ENCODE peak calls at places on chromosomes 6 and 20, in eight cellular contexts. Z, Y, R, L, B, V, M and C are unnamed samples.

GRCh38 chr20:49712918-49713778 is 530 bp downstream of the B4GALT5 start:
- DNase-seq in Z (no peak), Y (peak), R (peak), L (no peak), B (no peak), V (no peak), M (peak), C (peak)

GRCh38 chr20:25248501-25249172 is 752 bp downstream of the PYGB start:
- DNase-seq in Z (no peak), Y (peak), R (peak), L (no peak), B (no peak), V (peak), M (peak), C (no peak)

GRCh38 chr20:33732166-33732970 is 572 bp downstream of the ZNF341 start:
- DNase-seq in Z (no peak), Y (no peak), R (peak), L (peak), B (no peak), V (peak), M (peak), C (peak)

GRCh38 chr20:3670511-3670910 is 7.3 kb upstream of the GFRA4 start:
- DNase-seq in Z (no peak), Y (no peak), R (no peak), L (no peak), B (no peak), V (no peak), M (peak), C (peak)

GRCh38 chr6:53199156-53199555 is 50.5 kb upstream of the GCM1 start:
- DNase-seq in Z (no peak), Y (no peak), R (no peak), L (no peak), B (no peak), V (no peak), M (no peak), C (no peak)

GRCh38 chr6:25016311-25016710 is 80.6 kb upstream of the RIPOR2 start:
- DNase-seq in Z (no peak), Y (no peak), R (no peak), L (no peak), B (no peak), V (peak), M (no peak), C (no peak)

GRCh38 chr6:134707342-134707982 is 242.4 kb downstream of the ALDH8A1 start:
- DNase-seq in Z (no peak), Y (peak), R (no peak), L (no peak), B (no peak), V (peak), M (peak), C (peak)

GRCh38 chr6:20661721-20662120 is 127.5 kb downstream of the CDKAL1 start:
- DNase-seq in Z (no peak), Y (no peak), R (no peak), L (no peak), B (no peak), V (no peak), M (peak), C (no peak)

GRCh38 chr6:159170999-159171712 is 2.0 kb downstream of the FNDC1 start:
- DNase-seq in Z (peak), Y (peak), R (peak), L (peak), B (no peak), V (peak), M (no peak), C (no peak)

GRCh38 chr6:3786131-3786530 is 34.6 kb upstream of the PXDC1 start:
- DNase-seq in Z (no peak), Y (no peak), R (no peak), L (no peak), B (no peak), V (no peak), M (no peak), C (no peak)

GRCh38 chr6:72622094-72622540 is 253 bp downstream of the KCNQ5 start:
- DNase-seq in Z (no peak), Y (peak), R (peak), L (no peak), B (no peak), V (peak), M (peak), C (no peak)

GRCh38 chr6:13787146-13787545 is 27.2 kb downstream of the MCUR1 start:
- DNase-seq in Z (no peak), Y (peak), R (no peak), L (peak), B (no peak), V (peak), M (peak), C (no peak)

GRCh38 chr6:118401325-118401998 is 146.6 kb upstream of the PLN start:
- DNase-seq in Z (no peak), Y (no peak), R (no peak), L (no peak), B (no peak), V (no peak), M (no peak), C (no peak)

GRCh38 chr6:118198746-118199145 is 291.7 kb downstream of the SLC35F1 start:
- DNase-seq in Z (no peak), Y (peak), R (no peak), L (peak), B (no peak), V (no peak), M (no peak), C (no peak)

GRCh38 chr6:30158475-30159025 is 2.5 kb downstream of the TRIM10 start:
- DNase-seq in Z (no peak), Y (no peak), R (no peak), L (no peak), B (no peak), V (no peak), M (no peak), C (no peak)

GRCh38 chr20:33373735-33374605 is 27.3 kb downstream of the CDK5RAP1 start:
- DNase-seq in Z (peak), Y (peak), R (no peak), L (no peak), B (no peak), V (peak), M (no peak), C (peak)

GRCh38 chr6:89272611-89273010 is 42.5 kb downstream of the GABRR2 start:
- DNase-seq in Z (no peak), Y (no peak), R (no peak), L (no peak), B (no peak), V (no peak), M (no peak), C (no peak)

GRCh38 chr20:1912056-1912455 is 16.8 kb downstream of the SIRPA start:
- DNase-seq in Z (no peak), Y (no peak), R (no peak), L (no peak), B (no peak), V (no peak), M (no peak), C (no peak)

GRCh38 chr20:45293041-45294002 is 13.3 kb upstream of the RBPJL start:
- DNase-seq in Z (no peak), Y (peak), R (peak), L (peak), B (peak), V (peak), M (peak), C (peak)

GRCh38 chr6:67639161-67639560 is 995.9 kb upstream of the ADGRB3 start:
- DNase-seq in Z (no peak), Y (no peak), R (no peak), L (peak), B (no peak), V (no peak), M (no peak), C (no peak)

DNA sequence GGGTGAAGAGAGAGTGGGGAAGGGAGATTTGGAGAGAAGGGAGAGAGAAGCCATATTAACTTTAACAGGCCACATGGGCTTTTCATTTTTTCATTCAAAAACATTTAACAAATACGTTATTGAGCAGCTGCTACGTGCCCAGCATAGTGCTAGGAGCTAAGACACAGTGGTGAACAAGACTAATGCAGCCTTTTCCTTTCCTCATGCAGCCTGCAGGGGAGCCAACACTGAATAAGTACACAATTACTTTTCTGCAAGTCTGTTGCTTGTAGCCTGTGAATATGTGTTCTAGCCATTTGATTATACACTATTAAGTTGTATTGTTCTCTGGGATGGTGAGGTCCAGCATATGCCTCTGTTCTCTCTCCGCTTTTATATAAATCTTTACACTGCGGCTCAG is 1.9 kb upstream of the BLOC1S5 start:
- DNase-seq in Z (no peak), Y (no peak), R (no peak), L (no peak), B (no peak), V (no peak), M (peak), C (no peak)
- TF ChIP-seq CTCF in Z (no peak), Y (no peak), R (no peak), L (no peak), B (peak), V (no peak), M (peak), C (no peak)

GRCh38 chr20:60024801-60025200 is 66.6 kb downstream of the CDH26 start:
- DNase-seq in Z (no peak), Y (no peak), R (no peak), L (no peak), B (no peak), V (no peak), M (peak), C (no peak)
- TF ChIP-seq CTCF in Z (no peak), Y (no peak), R (no peak), L (no peak), B (no peak), V (no peak), M (peak), C (no peak)

DNA sequence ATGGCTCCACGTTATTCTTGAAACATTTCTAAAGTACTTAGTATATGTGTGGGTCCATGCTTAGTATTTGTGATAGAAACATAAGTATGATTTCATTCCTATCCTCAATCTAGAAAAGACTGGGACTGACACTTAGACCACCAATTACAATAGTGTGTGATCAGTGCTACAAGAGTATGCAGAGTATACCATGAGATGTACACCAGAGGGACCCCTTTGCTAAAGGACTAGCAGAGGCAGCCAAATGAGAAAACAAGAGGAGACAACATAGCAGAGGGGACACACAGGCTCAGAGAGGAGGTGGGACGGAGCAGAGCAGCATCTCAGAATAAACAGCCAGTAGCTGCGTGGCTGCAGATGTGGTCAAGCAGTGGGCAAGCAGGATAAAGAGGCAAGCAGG is 21.0 kb downstream of the RMND1 start:
- DNase-seq in Z (no peak), Y (no peak), R (no peak), L (no peak), B (no peak), V (no peak), M (peak), C (no peak)
- TF ChIP-seq CTCF in Z (no peak), Y (no peak), R (no peak), L (no peak), B (peak), V (no peak), M (peak), C (no peak)

GRCh38 chr6:11912420-11912819 is 99.7 kb upstream of the HIVEP1 start:
- DNase-seq in Z (no peak), Y (no peak), R (no peak), L (no peak), B (no peak), V (no peak), M (no peak), C (no peak)
- TF ChIP-seq CTCF in Z (no peak), Y (no peak), R (no peak), L (no peak), B (peak), V (peak), M (peak), C (no peak)